ENCODE peak calls at places on chromosomes 6 and 20, in six cellular contexts. M, Q, Y, E, P and R are unnamed samples.

GRCh38 chr6:72466971-72467566 is 154.8 kb upstream of the KCNQ5 start:
- DNase-seq in P (no peak), M (no peak), Y (no peak), E (no peak), Q (peak), R (no peak)

GRCh38 chr20:57126481-57127092 is 139.9 kb downstream of the BMP7 start:
- DNase-seq in M (no peak), Q (no peak), E (no peak), P (no peak), Y (peak), R (peak)

GRCh38 chr20:49171928-49172327 is 16.2 kb downstream of the STAU1 start:
- DNase-seq in P (no peak), Y (no peak), E (no peak), M (no peak), Q (no peak), R (no peak)

GRCh38 chr20:5039255-5039657 is 37.9 kb upstream of the SLC23A2 start:
- DNase-seq in E (no peak), Y (no peak), P (no peak), Q (no peak), M (no peak), R (no peak)

GRCh38 chr20:61328906-61329558 is 77.0 kb downstream of the CDH4 start:
- DNase-seq in E (no peak), Y (no peak), P (no peak), Q (no peak), M (peak), R (no peak)

GRCh38 chr6:126534418-126534817 is 194.5 kb downstream of the CENPW start:
- DNase-seq in E (no peak), Y (no peak), M (no peak), Q (no peak), P (no peak), R (no peak)

GRCh38 chr6:159608961-159609673 is 83.9 kb downstream of the SOD2 start:
- DNase-seq in M (peak), Y (no peak), Q (peak), P (no peak), E (no peak), R (peak)

GRCh38 chr6:156779206-156780116 is 2.3 kb downstream of the ARID1B start:
- DNase-seq in Q (peak), M (no peak), E (peak), Y (peak), P (peak), R (peak)

GRCh38 chr6:108755257-108756240 is 92.7 kb upstream of the ARMC2 start:
- DNase-seq in P (no peak), M (peak), Q (no peak), E (no peak), Y (no peak), R (peak)

GRCh38 chr6:11589261-11589660 is 51.7 kb downstream of the TMEM170B start:
- DNase-seq in M (peak), P (no peak), E (no peak), Y (no peak), Q (no peak), R (no peak)

GRCh38 chr6:95545226-95545625 is 32.1 kb upstream of the MANEA start:
- DNase-seq in M (no peak), E (no peak), P (no peak), Y (no peak), Q (peak), R (no peak)

GRCh38 chr20:49526056-49526455 is 41.9 kb downstream of the PTGIS start:
- DNase-seq in Q (no peak), M (no peak), Y (no peak), P (no peak), E (no peak), R (no peak)

DNA sequence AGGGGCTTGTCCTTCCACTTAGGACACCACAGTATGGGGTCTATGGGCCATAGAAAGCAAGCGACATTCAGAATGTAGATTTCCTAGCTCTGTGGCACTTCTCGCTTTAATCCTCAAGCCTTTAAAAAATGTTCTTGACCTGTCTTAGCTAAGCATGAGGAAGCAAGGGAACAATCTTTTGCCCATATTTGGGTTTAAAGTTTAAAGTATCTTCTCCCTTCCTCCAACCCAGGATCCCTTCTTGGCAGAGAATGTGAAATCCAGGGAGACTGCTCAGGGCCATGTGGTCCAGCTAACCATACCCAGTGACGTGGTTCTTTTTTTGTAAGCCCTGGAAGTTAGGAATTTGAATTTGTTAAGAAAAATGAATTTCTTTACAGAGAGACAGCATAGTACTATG is 289.9 kb downstream of the BTBD9 start:
- DNase-seq in E (no peak), P (no peak), Q (peak), M (peak), Y (peak), R (no peak)
- H2BK120ac ChIP-seq in E (no peak), P (no peak), Q (no peak), M (peak), Y (no peak), R (no peak)

DNA sequence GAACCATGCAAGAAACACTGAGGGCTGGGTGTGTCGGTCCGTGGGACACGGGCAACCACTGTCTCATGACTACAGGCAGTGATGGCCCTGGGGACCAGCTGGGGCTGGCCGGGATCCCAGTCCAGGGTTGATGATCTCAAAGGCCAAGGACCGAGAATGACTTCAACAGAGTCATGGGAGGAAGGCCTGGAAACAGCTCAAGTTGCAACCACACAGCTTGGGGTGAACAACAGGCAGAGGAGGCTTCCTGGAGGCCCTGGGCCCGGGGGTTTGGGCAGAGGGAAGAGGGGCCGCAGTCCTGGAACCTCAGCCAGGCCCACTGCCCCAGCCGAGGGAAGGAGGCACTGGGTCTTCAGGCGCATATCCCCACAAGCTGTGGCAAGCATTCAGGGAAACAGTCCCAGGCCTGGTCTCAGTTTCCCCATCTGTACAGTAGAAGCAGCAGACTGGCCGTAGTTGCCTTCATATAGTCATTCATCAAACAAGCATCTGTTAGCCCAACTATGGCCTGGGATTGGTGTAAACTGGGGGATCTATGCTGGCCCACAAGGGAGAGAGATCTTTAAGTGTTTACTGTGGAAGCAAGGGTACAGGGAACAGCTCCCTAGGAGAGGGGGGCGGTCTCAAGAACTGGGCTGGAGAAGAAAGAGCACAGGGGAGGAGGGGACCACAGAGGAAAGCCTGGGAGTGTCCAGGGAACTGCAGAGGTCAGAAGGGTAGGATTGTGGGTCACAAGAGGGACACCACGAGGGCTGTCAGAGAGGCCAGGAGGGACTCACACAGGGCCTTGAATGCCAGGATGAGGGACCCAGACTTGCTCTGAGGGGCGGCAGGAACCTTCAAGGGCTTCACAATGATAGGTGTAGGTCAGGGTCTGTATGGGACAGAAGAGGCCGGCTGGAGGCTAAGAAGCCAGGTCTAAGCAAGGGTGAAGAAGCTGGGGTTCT is 2.1 kb downstream of the MYL9 start:
- DNase-seq in Y (peak), Q (no peak), M (peak), P (no peak), E (no peak), R (no peak)
- H3K4me3 ChIP-seq in Y (peak), Q (no peak), M (peak), P (no peak), E (no peak), R (peak)

GRCh38 chr20:25697132-25697446 is 436 bp upstream of the ZNF337 start:
- DNase-seq in M (no peak), Q (no peak), Y (no peak), P (no peak), E (no peak), R (no peak)

GRCh38 chr20:25696384-25697131 is at the start of gene ZNF337:
- DNase-seq in M (peak), P (peak), Y (peak), E (peak), Q (peak), R (peak)

GRCh38 chr20:25692499-25692898 is 4.2 kb downstream of the ZNF337 start:
- DNase-seq in M (no peak), E (no peak), Q (no peak), Y (peak), P (no peak), R (peak)

GRCh38 chr20:25699914-25700313 is 3.3 kb upstream of the ZNF337 start:
- DNase-seq in Q (no peak), E (no peak), Y (no peak), M (no peak), P (no peak), R (no peak)

GRCh38 chr20:25695532-25696383 is 895 bp downstream of the ZNF337 start:
- DNase-seq in M (no peak), Y (no peak), P (peak), E (no peak), Q (no peak), R (no peak)
- H3K18ac ChIP-seq in M (peak), Y (peak), P (peak), E (peak), Q (peak), R (peak)

DNA sequence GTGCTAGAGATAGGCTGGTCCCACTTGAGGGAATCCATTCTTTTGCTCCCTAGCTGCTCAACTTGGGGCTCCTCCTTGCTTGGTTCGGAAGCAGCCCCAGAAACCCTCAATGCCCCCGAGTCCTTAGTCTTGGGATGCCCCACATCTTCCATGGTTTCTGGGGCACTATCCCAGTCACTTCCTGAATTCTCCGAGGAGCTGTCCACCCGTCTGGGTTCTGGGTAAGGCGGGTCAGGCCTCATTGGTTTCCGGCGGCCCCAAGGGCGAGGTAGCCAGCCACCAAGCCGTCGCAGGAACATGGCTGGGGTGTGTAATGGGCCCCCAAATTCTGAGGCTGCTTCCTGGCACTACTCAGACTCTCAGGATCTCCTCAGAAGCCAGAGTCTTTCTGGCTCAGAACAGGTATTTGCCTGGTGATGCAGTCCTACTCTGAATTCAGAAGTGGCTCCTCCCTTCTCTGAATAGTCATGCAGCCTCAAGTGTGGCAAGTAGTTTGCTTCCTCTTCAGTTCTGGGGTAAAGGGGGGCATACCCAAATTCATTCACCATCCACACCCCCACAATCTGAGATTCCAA is 842 bp downstream of the C6orf47 start:
- DNase-seq in E (no peak), M (peak), P (no peak), Y (peak), Q (no peak), R (peak)
- H2BK120ac ChIP-seq in E (no peak), M (no peak), P (no peak), Y (no peak), Q (no peak), R (peak)